ENCODE peak calls at places on chromosome 4, in seven cellular contexts. W is heart left ventricle, R is tibial nerve, S is HepG2, Y is stomach, X is ovary, Q is gastrocnemius medialis. L is an unnamed sample.

GRCh38 chr4:143207555-143207954 is 22.8 kb downstream of the USP38 start:
- DNase-seq in Y (no peak), S (peak; percentile 20), X (no peak), R (no peak), W (no peak), Q (no peak), L (no peak)

GRCh38 chr4:10180927-10181744 is 64.5 kb upstream of the WDR1 start:
- DNase-seq in Y (no peak), X (no peak), Q (no peak), R (no peak), W (no peak), S (no peak), L (no peak)

GRCh38 chr4:176849076-176849475 is 56.4 kb upstream of the VEGFC start:
- DNase-seq in R (no peak), Y (no peak), X (no peak), W (no peak), S (no peak), Q (no peak), L (no peak)

GRCh38 chr4:177225605-177226004 is 84.1 kb upstream of the NEIL3 start:
- DNase-seq in X (no peak), S (no peak), Q (no peak), R (no peak), Y (no peak), W (no peak), L (no peak)

GRCh38 chr4:152399246-152399645 is 136.6 kb downstream of the FBXW7 start:
- DNase-seq in Q (no peak), W (no peak), Y (no peak), S (no peak), R (no peak), X (no peak), L (no peak)

GRCh38 chr4:167688660-167689142 is 403.6 kb upstream of the ANXA10 start:
- DNase-seq in Y (no peak), S (no peak), R (no peak), W (no peak), Q (no peak), X (no peak), L (no peak)

GRCh38 chr4:80197601-80198444 is 520 bp downstream of the PRDM8 start:
- DNase-seq in Q (no peak), Y (no peak), W (no peak), X (no peak), S (no peak), R (no peak), L (no peak)

GRCh38 chr4:158193171-158193749 is 17.0 kb upstream of the TMEM144 start:
- DNase-seq in Q (no peak), R (no peak), Y (no peak), W (no peak), S (peak; percentile 43), X (no peak), L (no peak)

GRCh38 chr4:2793920-2794706 is 1.2 kb downstream of the SH3BP2 start:
- DNase-seq in Q (no peak), S (peak; percentile 69), W (peak; percentile 78), R (no peak), Y (peak; percentile 66), X (peak; percentile 39), L (peak; percentile 85)
- H3K27ac ChIP-seq in Q (peak overlapping the region; percentile 51), S (peak overlapping the region; percentile 59), W (peak overlapping the region; percentile 82), R (peak overlapping the region; percentile 96), Y (peak overlapping the region; percentile 86), X (no peak overlapping the region), L (peak overlapping the region; percentile 86)

GRCh38 chr4:127630152-127630551 is 2.6 kb upstream of the INTU start:
- DNase-seq in S (no peak), Y (no peak), W (no peak), R (no peak), Q (no peak), X (no peak), L (no peak)

GRCh38 chr4:127634181-127634580 is 1.4 kb downstream of the INTU start:
- DNase-seq in R (no peak), Q (no peak), Y (no peak), X (no peak), S (no peak), W (no peak), L (no peak)

GRCh38 chr4:127632420-127633403 is at the start of gene INTU:
- DNase-seq in X (peak; percentile 94), Y (peak; percentile 92), S (peak; percentile 93), R (peak; percentile 93), Q (peak; percentile 89), W (peak; percentile 97), L (peak; percentile 97)

DNA sequence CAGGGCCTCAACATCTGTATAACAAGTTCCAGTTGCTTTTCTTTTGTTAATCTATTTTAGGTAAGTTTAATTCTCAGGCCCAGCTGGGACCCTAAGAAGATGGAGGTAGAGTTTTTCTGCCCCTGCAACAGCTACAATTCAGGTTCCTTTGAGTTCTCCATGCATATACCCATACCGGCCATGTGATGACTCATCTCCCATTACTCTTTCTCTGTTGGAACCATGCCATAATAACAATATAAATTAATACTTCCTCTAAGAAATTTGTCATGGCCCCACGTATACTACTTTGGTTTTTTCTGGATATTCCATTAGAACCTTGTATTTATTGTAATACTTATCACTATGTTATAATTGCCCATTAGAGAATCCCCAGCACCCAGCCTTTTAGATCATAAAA is 1.3 kb upstream of the INTU start:
- DNase-seq in Y (no peak), Q (no peak), S (no peak), X (no peak), W (no peak), R (no peak), L (no peak)
- TF ChIP-seq POLR2A in Y (no peak), Q (no peak), S (no peak), X (no peak), W (no peak), R (no peak), L (no peak)

DNA sequence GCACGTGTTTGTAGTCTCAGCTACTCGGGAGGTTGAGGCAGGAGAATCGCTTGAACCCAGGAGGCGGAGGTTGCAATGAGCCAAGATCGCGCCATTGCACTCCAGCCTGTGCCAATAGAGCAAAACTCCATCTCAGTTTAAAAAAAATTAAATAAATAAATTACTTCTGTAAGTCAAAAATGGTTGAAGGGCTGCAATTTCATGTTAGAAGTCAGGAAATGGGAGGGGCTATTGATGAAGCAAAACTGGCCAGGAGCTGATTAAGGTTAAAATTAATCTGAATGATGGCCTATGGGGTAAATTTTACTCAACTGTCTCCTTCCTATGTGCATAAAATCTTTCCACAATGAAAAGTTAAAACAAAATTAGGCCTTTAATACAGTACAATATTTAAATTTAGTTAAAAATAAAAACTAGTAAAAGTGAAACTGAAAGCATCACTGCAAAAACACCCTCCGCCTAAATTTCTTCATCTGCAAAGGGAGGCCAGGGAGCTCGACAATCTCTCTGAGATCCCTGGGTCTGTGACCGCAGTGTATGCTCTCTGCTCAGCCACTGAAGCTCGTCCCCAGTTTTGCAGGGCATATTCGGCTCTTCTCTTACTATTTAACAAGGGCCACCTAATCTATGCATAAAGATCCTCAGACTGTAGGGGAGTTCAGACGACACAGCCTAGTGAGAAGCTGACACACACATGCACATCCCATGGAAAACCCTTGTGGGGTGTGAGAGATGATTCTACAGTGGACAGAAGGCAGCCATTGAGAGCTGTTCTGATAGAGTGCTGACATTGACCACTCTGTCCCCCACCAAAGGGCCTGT is 57.2 kb downstream of the IRF2 start:
- DNase-seq in R (no peak), W (no peak), X (no peak), Y (no peak), Q (no peak), S (no peak), L (no peak)
- H3K27ac ChIP-seq in R (peak overlapping the region; percentile 86), W (peak overlapping the region; percentile 71), X (no peak overlapping the region), Y (peak overlapping the region; percentile 81), Q (peak overlapping the region; percentile 81), S (no peak overlapping the region), L (no peak overlapping the region)

GRCh38 chr4:169251291-169252235 is 19.2 kb downstream of the SH3RF1 start:
- DNase-seq in Q (no peak), S (peak; percentile 82), W (no peak), R (no peak), X (no peak), Y (no peak), L (no peak)
- TF ChIP-seq POLR2A in Q (no peak), S (no peak), W (no peak), R (no peak), X (no peak), Y (no peak), L (no peak)

GRCh38 chr4:138910201-138910913 is 105.2 kb upstream of the NOCT start:
- DNase-seq in S (no peak), Y (peak; percentile 37), Q (no peak), X (no peak), W (no peak), R (no peak), L (peak; percentile 24)

GRCh38 chr4:138909605-138910004 is 106.0 kb upstream of the NOCT start:
- DNase-seq in Q (no peak), Y (no peak), R (no peak), X (no peak), W (no peak), S (no peak), L (no peak)

GRCh38 chr4:138910914-138911336 is 104.7 kb upstream of the NOCT start:
- DNase-seq in R (peak; percentile 55), X (peak; percentile 59), Q (peak; percentile 24), Y (peak; percentile 72), S (peak; percentile 55), W (peak; percentile 87), L (peak; percentile 84)

GRCh38 chr4:138912714-138913340 is 102.8 kb upstream of the NOCT start:
- DNase-seq in R (no peak), Q (no peak), W (no peak), X (no peak), S (no peak), Y (no peak), L (no peak)

DNA sequence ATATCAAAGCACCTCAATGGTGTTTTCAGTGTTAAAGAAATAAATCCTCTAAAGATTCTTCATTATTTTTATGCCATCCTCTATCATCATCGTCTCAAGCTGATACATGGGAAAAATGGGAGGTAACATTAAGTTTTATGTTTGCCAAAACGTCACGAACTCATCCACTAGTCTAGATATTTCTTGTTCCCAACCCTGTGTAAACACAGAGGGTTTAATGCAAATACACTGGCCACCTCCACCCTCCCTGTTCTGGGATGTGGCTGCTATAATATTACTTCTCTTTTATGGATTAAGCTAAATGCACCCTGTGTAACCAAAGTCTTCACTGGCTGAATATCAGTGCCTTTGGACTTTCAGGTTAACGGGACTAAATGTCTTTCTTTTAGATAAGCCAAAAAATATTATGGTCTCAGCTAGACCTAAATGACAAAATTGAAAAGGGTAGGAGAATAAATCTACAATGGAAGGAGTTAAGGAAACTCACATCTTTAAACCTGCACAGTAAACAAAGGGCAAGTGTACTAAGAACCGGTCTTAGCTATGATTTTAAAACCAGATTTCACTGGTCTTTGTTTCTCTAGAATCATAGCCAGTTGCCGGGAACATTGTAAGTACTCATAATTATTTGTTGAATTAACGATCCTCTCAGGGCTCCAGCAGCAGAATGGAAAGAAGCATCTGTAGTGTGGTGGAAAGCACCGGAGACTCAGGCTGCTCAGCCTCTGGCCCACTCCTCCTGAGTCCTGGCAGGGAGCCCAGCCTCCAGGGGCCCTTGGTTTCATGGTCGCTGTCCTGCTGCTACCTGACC is 103.5 kb upstream of the NOCT start:
- DNase-seq in X (no peak), S (no peak), W (no peak), R (no peak), Q (no peak), Y (no peak), L (peak; percentile 55)
- H3K27ac ChIP-seq in X (no peak overlapping the region), S (no peak overlapping the region), W (no peak overlapping the region), R (no peak overlapping the region), Q (peak overlapping the region; percentile 67), Y (peak overlapping the region; percentile 79), L (no peak overlapping the region)

L was measured in body of pancreas.